ENCODE peak calls at places on chromosomes 2 and 18, in nine cellular contexts. One of them, this sample, is unnamed.

GRCh38 chr2:173184031-173185004 is 108.7 kb downstream of the MAP3K20 start:
- DNase-seq in Peyer's patch: no peak
- DNase-seq in MM.1S: no peak
- DNase-seq in A549: peak
- DNase-seq in fibroblast of villous mesenchyme: peak
- DNase-seq in PC-9: peak
- DNase-seq in foreskin fibroblast: peak
- DNase-seq in uterus: peak
- DNase-seq in breast epithelium: no peak
- DNase-seq in this sample: peak

GRCh38 chr2:27714053-27714452 is 50.4 kb downstream of the SLC4A1AP start:
- DNase-seq in Peyer's patch: no peak
- DNase-seq in MM.1S: no peak
- DNase-seq in A549: no peak
- DNase-seq in fibroblast of villous mesenchyme: no peak
- DNase-seq in PC-9: no peak
- DNase-seq in foreskin fibroblast: no peak
- DNase-seq in uterus: no peak
- DNase-seq in breast epithelium: no peak
- DNase-seq in this sample: no peak

GRCh38 chr18:63040788-63041410 is 278.7 kb downstream of the BCL2 start:
- DNase-seq in Peyer's patch: no peak
- DNase-seq in MM.1S: peak
- DNase-seq in A549: no peak
- DNase-seq in fibroblast of villous mesenchyme: no peak
- DNase-seq in PC-9: no peak
- DNase-seq in foreskin fibroblast: no peak
- DNase-seq in uterus: no peak
- DNase-seq in breast epithelium: no peak
- DNase-seq in this sample: no peak

GRCh38 chr18:69947361-69948106 is at the start of gene CD226:
- DNase-seq in Peyer's patch: no peak
- DNase-seq in MM.1S: no peak
- DNase-seq in A549: no peak
- DNase-seq in fibroblast of villous mesenchyme: no peak
- DNase-seq in PC-9: no peak
- DNase-seq in foreskin fibroblast: no peak
- DNase-seq in uterus: no peak
- DNase-seq in breast epithelium: no peak
- DNase-seq in this sample: no peak

GRCh38 chr2:75676464-75676863 is 29.9 kb downstream of the MRPL19 start:
- DNase-seq in Peyer's patch: no peak
- DNase-seq in MM.1S: no peak
- DNase-seq in A549: no peak
- DNase-seq in fibroblast of villous mesenchyme: no peak
- DNase-seq in PC-9: no peak
- DNase-seq in foreskin fibroblast: no peak
- DNase-seq in uterus: no peak
- DNase-seq in breast epithelium: no peak
- DNase-seq in this sample: no peak

GRCh38 chr2:46818141-46818552 is 97.5 kb downstream of the MCFD2 start:
- DNase-seq in Peyer's patch: no peak
- DNase-seq in MM.1S: no peak
- DNase-seq in A549: no peak
- DNase-seq in fibroblast of villous mesenchyme: no peak
- DNase-seq in PC-9: no peak
- DNase-seq in foreskin fibroblast: peak
- DNase-seq in uterus: peak
- DNase-seq in breast epithelium: no peak
- DNase-seq in this sample: no peak

GRCh38 chr2:42978175-42978886 is 185.9 kb upstream of the HAAO start:
- DNase-seq in Peyer's patch: peak
- DNase-seq in MM.1S: no peak
- DNase-seq in A549: no peak
- DNase-seq in fibroblast of villous mesenchyme: no peak
- DNase-seq in PC-9: no peak
- DNase-seq in foreskin fibroblast: no peak
- DNase-seq in uterus: peak
- DNase-seq in breast epithelium: no peak
- DNase-seq in this sample: no peak

GRCh38 chr18:74396252-74397204 is 60.6 kb downstream of the DIPK1C start:
- DNase-seq in Peyer's patch: no peak
- DNase-seq in MM.1S: no peak
- DNase-seq in A549: no peak
- DNase-seq in fibroblast of villous mesenchyme: no peak
- DNase-seq in PC-9: no peak
- DNase-seq in foreskin fibroblast: no peak
- DNase-seq in uterus: no peak
- DNase-seq in breast epithelium: no peak
- DNase-seq in this sample: no peak

GRCh38 chr2:206083602-206084467 is 2.1 kb downstream of the INO80D start:
- DNase-seq in Peyer's patch: peak
- DNase-seq in MM.1S: peak
- DNase-seq in A549: no peak
- DNase-seq in fibroblast of villous mesenchyme: peak
- DNase-seq in PC-9: no peak
- DNase-seq in foreskin fibroblast: peak
- DNase-seq in uterus: no peak
- DNase-seq in breast epithelium: no peak
- DNase-seq in this sample: peak

GRCh38 chr2:10402652-10403215 is 45.4 kb downstream of the ODC1 start:
- DNase-seq in Peyer's patch: no peak
- DNase-seq in MM.1S: no peak
- DNase-seq in A549: no peak
- DNase-seq in fibroblast of villous mesenchyme: no peak
- DNase-seq in PC-9: no peak
- DNase-seq in foreskin fibroblast: no peak
- DNase-seq in uterus: no peak
- DNase-seq in breast epithelium: no peak
- DNase-seq in this sample: no peak

GRCh38 chr2:104250635-104251034 is 603.3 kb upstream of the POU3F3 start:
- DNase-seq in Peyer's patch: no peak
- DNase-seq in MM.1S: no peak
- DNase-seq in A549: no peak
- DNase-seq in fibroblast of villous mesenchyme: no peak
- DNase-seq in PC-9: no peak
- DNase-seq in foreskin fibroblast: no peak
- DNase-seq in uterus: no peak
- DNase-seq in breast epithelium: no peak
- DNase-seq in this sample: no peak

GRCh38 chr2:86464654-86465053 is 23.5 kb downstream of the KDM3A start:
- DNase-seq in Peyer's patch: no peak
- DNase-seq in MM.1S: no peak
- DNase-seq in A549: no peak
- DNase-seq in fibroblast of villous mesenchyme: no peak
- DNase-seq in PC-9: no peak
- DNase-seq in foreskin fibroblast: no peak
- DNase-seq in uterus: peak
- DNase-seq in breast epithelium: no peak
- DNase-seq in this sample: no peak

GRCh38 chr2:11121823-11122155 is 33.5 kb upstream of the SLC66A3 start:
- DNase-seq in Peyer's patch: no peak
- DNase-seq in MM.1S: no peak
- DNase-seq in A549: no peak
- DNase-seq in fibroblast of villous mesenchyme: no peak
- DNase-seq in PC-9: no peak
- DNase-seq in foreskin fibroblast: no peak
- DNase-seq in uterus: no peak
- DNase-seq in breast epithelium: no peak
- DNase-seq in this sample: no peak

GRCh38 chr2:231387904-231388724 is 7.4 kb upstream of the B3GNT7 start:
- DNase-seq in Peyer's patch: no peak
- DNase-seq in MM.1S: no peak
- DNase-seq in A549: no peak
- DNase-seq in fibroblast of villous mesenchyme: peak
- DNase-seq in PC-9: no peak
- DNase-seq in foreskin fibroblast: peak
- DNase-seq in uterus: no peak
- DNase-seq in breast epithelium: no peak
- DNase-seq in this sample: peak

GRCh38 chr2:98471402-98472131 is 26.9 kb downstream of the INPP4A start:
- DNase-seq in Peyer's patch: no peak
- DNase-seq in MM.1S: no peak
- DNase-seq in A549: no peak
- DNase-seq in fibroblast of villous mesenchyme: no peak
- DNase-seq in PC-9: no peak
- DNase-seq in foreskin fibroblast: no peak
- DNase-seq in uterus: no peak
- DNase-seq in breast epithelium: no peak
- DNase-seq in this sample: no peak

GRCh38 chr2:235690082-235690808 is 196.4 kb downstream of the AGAP1 start:
- DNase-seq in Peyer's patch: no peak
- DNase-seq in MM.1S: no peak
- DNase-seq in A549: no peak
- DNase-seq in fibroblast of villous mesenchyme: no peak
- DNase-seq in PC-9: no peak
- DNase-seq in foreskin fibroblast: no peak
- DNase-seq in uterus: no peak
- DNase-seq in breast epithelium: no peak
- DNase-seq in this sample: no peak
- TF ChIP-seq CTCF in Peyer's patch: no peak
- TF ChIP-seq CTCF in MM.1S: no peak
- TF ChIP-seq CTCF in A549: no peak
- TF ChIP-seq CTCF in fibroblast of villous mesenchyme: no peak
- TF ChIP-seq CTCF in PC-9: no peak
- TF ChIP-seq CTCF in foreskin fibroblast: no peak
- TF ChIP-seq CTCF in uterus: no peak
- TF ChIP-seq CTCF in breast epithelium: no peak
- TF ChIP-seq CTCF in this sample: no peak

GRCh38 chr2:241652142-241652541 is 14.6 kb downstream of the ATG4B start:
- DNase-seq in Peyer's patch: no peak
- DNase-seq in MM.1S: no peak
- DNase-seq in A549: no peak
- DNase-seq in fibroblast of villous mesenchyme: no peak
- DNase-seq in PC-9: no peak
- DNase-seq in foreskin fibroblast: no peak
- DNase-seq in uterus: no peak
- DNase-seq in breast epithelium: no peak
- DNase-seq in this sample: no peak

GRCh38 chr2:241649414-241649813 is 11.9 kb downstream of the ATG4B start:
- DNase-seq in Peyer's patch: no peak
- DNase-seq in MM.1S: no peak
- DNase-seq in A549: no peak
- DNase-seq in fibroblast of villous mesenchyme: no peak
- DNase-seq in PC-9: no peak
- DNase-seq in foreskin fibroblast: peak
- DNase-seq in uterus: no peak
- DNase-seq in breast epithelium: no peak
- DNase-seq in this sample: no peak

GRCh38 chr2:241652722-241653121 is 15.2 kb downstream of the ATG4B start:
- DNase-seq in Peyer's patch: no peak
- DNase-seq in MM.1S: no peak
- DNase-seq in A549: no peak
- DNase-seq in fibroblast of villous mesenchyme: no peak
- DNase-seq in PC-9: no peak
- DNase-seq in foreskin fibroblast: no peak
- DNase-seq in uterus: no peak
- DNase-seq in breast epithelium: no peak
- DNase-seq in this sample: no peak

GRCh38 chr2:241653210-241653750 is 15.8 kb downstream of the ATG4B start:
- DNase-seq in Peyer's patch: no peak
- DNase-seq in MM.1S: no peak
- DNase-seq in A549: no peak
- DNase-seq in fibroblast of villous mesenchyme: no peak
- DNase-seq in PC-9: no peak
- DNase-seq in foreskin fibroblast: no peak
- DNase-seq in uterus: no peak
- DNase-seq in breast epithelium: no peak
- DNase-seq in this sample: no peak

DNA sequence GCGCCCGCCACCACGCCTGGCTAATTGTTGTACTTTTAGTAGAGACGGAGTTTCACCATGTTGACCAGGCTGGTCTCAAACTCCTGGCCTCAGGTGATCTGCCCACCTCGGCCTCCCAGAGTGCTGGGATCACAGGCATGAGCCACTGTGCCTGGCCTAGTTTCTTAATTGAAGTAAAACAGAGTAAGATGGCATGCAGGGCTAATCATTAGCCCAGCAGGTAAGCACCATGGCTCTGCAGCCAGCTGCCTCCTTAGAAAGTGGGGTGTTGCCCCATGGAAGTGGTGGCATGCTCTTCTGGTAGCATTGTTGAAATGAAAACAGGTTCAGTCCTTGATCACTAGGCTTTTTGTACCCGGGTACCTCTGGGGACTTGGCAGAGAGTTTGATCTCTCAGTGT is 12.4 kb downstream of the ATG4B start:
- DNase-seq in Peyer's patch: no peak
- DNase-seq in MM.1S: no peak
- DNase-seq in A549: no peak
- DNase-seq in fibroblast of villous mesenchyme: no peak
- DNase-seq in PC-9: no peak
- DNase-seq in foreskin fibroblast: no peak
- DNase-seq in uterus: no peak
- DNase-seq in breast epithelium: no peak
- DNase-seq in this sample: no peak
- H3K4me3 ChIP-seq in Peyer's patch: no peak
- H3K4me3 ChIP-seq in MM.1S: no peak
- H3K4me3 ChIP-seq in A549: no peak
- H3K4me3 ChIP-seq in fibroblast of villous mesenchyme: no peak
- H3K4me3 ChIP-seq in PC-9: no peak
- H3K4me3 ChIP-seq in foreskin fibroblast: no peak
- H3K4me3 ChIP-seq in uterus: no peak
- H3K4me3 ChIP-seq in breast epithelium: no peak
- H3K4me3 ChIP-seq in this sample: no peak

DNA sequence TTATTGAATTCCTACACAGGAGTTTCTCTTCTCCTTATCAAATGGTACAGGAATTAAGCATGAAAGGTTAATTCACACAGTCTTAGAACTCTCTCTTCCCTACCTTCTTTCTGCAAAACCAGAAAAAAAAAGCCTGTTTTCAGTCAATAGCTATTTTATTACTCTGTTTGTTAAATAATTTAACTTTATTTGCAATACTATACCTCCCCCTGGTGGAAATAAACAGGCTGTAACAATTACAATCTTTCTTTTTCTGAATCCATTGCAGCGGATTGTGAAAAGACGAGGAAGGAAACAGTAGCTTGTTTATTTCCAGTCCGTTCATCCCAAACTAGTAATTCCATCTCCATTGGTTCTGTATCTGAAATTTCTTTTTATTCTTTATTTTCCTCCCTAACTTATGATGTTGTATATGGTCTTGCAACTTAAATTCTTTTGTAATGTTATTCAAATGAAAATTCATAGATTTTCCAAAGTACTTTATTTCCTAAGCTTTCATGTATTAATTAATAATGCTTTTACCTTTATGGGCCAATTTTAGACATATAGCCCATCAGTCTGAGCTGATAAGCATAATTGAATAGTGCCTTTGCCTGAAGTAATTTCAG is 165.2 kb downstream of the SH3BP4 start:
- DNase-seq in Peyer's patch: no peak
- DNase-seq in MM.1S: peak
- DNase-seq in A549: no peak
- DNase-seq in fibroblast of villous mesenchyme: peak
- DNase-seq in PC-9: peak
- DNase-seq in foreskin fibroblast: peak
- DNase-seq in uterus: no peak
- DNase-seq in breast epithelium: no peak
- DNase-seq in this sample: peak
- TF ChIP-seq CTCF in Peyer's patch: peak
- TF ChIP-seq CTCF in MM.1S: peak
- TF ChIP-seq CTCF in A549: peak
- TF ChIP-seq CTCF in fibroblast of villous mesenchyme: peak
- TF ChIP-seq CTCF in PC-9: peak
- TF ChIP-seq CTCF in foreskin fibroblast: peak
- TF ChIP-seq CTCF in uterus: peak
- TF ChIP-seq CTCF in breast epithelium: peak
- TF ChIP-seq CTCF in this sample: peak

GRCh38 chr2:238163494-238164198 is 4.9 kb downstream of the ERFE start:
- DNase-seq in Peyer's patch: no peak
- DNase-seq in MM.1S: no peak
- DNase-seq in A549: no peak
- DNase-seq in fibroblast of villous mesenchyme: no peak
- DNase-seq in PC-9: no peak
- DNase-seq in foreskin fibroblast: peak
- DNase-seq in uterus: no peak
- DNase-seq in breast epithelium: peak
- DNase-seq in this sample: no peak
- H3K4me3 ChIP-seq in Peyer's patch: peak
- H3K4me3 ChIP-seq in MM.1S: no peak
- H3K4me3 ChIP-seq in A549: no peak
- H3K4me3 ChIP-seq in fibroblast of villous mesenchyme: no peak
- H3K4me3 ChIP-seq in PC-9: no peak
- H3K4me3 ChIP-seq in foreskin fibroblast: no peak
- H3K4me3 ChIP-seq in uterus: no peak
- H3K4me3 ChIP-seq in breast epithelium: peak
- H3K4me3 ChIP-seq in this sample: peak

This sample was measured in astrocyte of the spinal cord.